ENCODE peak calls at places on chromosomes 13 and 19, in seven cellular contexts. P is MCF 10A, Y is nephron progenitor cell, Q is kidney epithelial cell, N is Ammon's horn, I is GM23248, J is Calu3. L is an unnamed sample.
A peak's percentile ranks its signal among the peaks of the same experiment; 100 is the strongest.

GRCh38 chr13:105642511-105642958 is 892.9 kb downstream of the EFNB2 start:
- DNase-seq in P (no peak), Y (no peak), Q (no peak), N (no peak), I (no peak), J (no peak), L (peak; percentile 52)

GRCh38 chr13:94312511-94313191 is 166.8 kb downstream of the DCT start:
- DNase-seq in P (no peak), Y (peak; percentile 12), Q (no peak), N (peak; percentile 25), I (no peak), J (no peak), L (no peak)

GRCh38 chr19:19747357-19748220 is 14.7 kb upstream of the ZNF14 start:
- DNase-seq in P (no peak), Y (no peak), Q (no peak), N (no peak), I (no peak), J (no peak), L (no peak)

GRCh38 chr19:18685597-18686164 is 2.2 kb downstream of the CRTC1 start:
- DNase-seq in P (no peak), Y (no peak), Q (no peak), N (no peak), I (peak; percentile 32), J (no peak), L (no peak)

GRCh38 chr13:24161010-24161775 is 673 bp downstream of the SPATA13 start:
- DNase-seq in P (peak; percentile 18), Y (peak; percentile 54), Q (no peak), N (peak; percentile 57), I (peak; percentile 57), J (peak; percentile 38), L (peak; percentile 43)

GRCh38 chr13:99347335-99347878 is 40.2 kb upstream of the GPR183 start:
- DNase-seq in P (no peak), Y (no peak), Q (no peak), N (no peak), I (no peak), J (no peak), L (no peak)

GRCh38 chr19:10995926-10996600 is 35.2 kb downstream of the SMARCA4 start:
- DNase-seq in P (no peak), Y (no peak), Q (no peak), N (no peak), I (no peak), J (no peak), L (no peak)

GRCh38 chr19:30159636-30160035 is 212.5 kb upstream of the ZNF536 start:
- DNase-seq in P (no peak), Y (no peak), Q (no peak), N (no peak), I (no peak), J (no peak), L (no peak)

GRCh38 chr13:36344886-36345437 is 1.2 kb downstream of the SPART start:
- DNase-seq in P (peak; percentile 56), Y (no peak), Q (no peak), N (peak; percentile 31), I (no peak), J (no peak), L (no peak)

GRCh38 chr19:39155114-39155700 is 29.6 kb downstream of the PAK4 start:
- DNase-seq in P (no peak), Y (no peak), Q (no peak), N (no peak), I (no peak), J (peak; percentile 22), L (no peak)

GRCh38 chr13:94154362-94154761 is 325.1 kb downstream of the DCT start:
- DNase-seq in P (peak; percentile 89), Y (no peak), Q (no peak), N (peak; percentile 14), I (peak; percentile 50), J (no peak), L (no peak)

GRCh38 chr19:39499082-39499642 is 415 bp downstream of the DLL3 start:
- DNase-seq in P (no peak), Y (peak; percentile 67), Q (no peak), N (no peak), I (peak; percentile 33), J (peak; percentile 47), L (no peak)

GRCh38 chr13:68923995-68924394 is 1183.6 kb upstream of the ATXN8OS start:
- DNase-seq in P (no peak), Y (no peak), Q (no peak), N (no peak), I (no peak), J (no peak), L (no peak)

GRCh38 chr13:48533986-48534600 is 1.2 kb upstream of the RCBTB2 start:
- DNase-seq in P (no peak), Y (no peak), Q (no peak), N (no peak), I (no peak), J (no peak), L (no peak)

GRCh38 chr13:73695325-73695724 is 438.9 kb downstream of the KLF12 start:
- DNase-seq in P (no peak), Y (no peak), Q (no peak), N (no peak), I (no peak), J (no peak), L (no peak)

GRCh38 chr19:13127051-13127450 is 9.0 kb downstream of the NACC1 start:
- DNase-seq in P (no peak), Y (no peak), Q (no peak), N (no peak), I (peak; percentile 74), J (no peak), L (no peak)

GRCh38 chr13:44350775-44351504 is 22.7 kb upstream of the SERP2 start:
- DNase-seq in P (no peak), Y (no peak), Q (no peak), N (no peak), I (no peak), J (no peak), L (no peak)

GRCh38 chr19:2663920-2664571 is 38.4 kb downstream of the GNG7 start:
- DNase-seq in P (no peak), Y (no peak), Q (no peak), N (peak; percentile 71), I (no peak), J (no peak), L (no peak)

GRCh38 chr13:93116809-93117208 is 109.8 kb upstream of the GPC6 start:
- DNase-seq in P (peak; percentile 3), Y (no peak), Q (no peak), N (no peak), I (no peak), J (no peak), L (no peak)

GRCh38 chr13:101875717-101876393 is 423.4 kb downstream of the ITGBL1 start:
- DNase-seq in P (peak; percentile 75), Y (no peak), Q (peak; percentile 71), N (peak; percentile 31), I (peak; percentile 12), J (peak; percentile 53), L (peak; percentile 47)

GRCh38 chr13:114319441-114319871 is 5.2 kb downstream of the CHAMP1 start:
- DNase-seq in P (peak; percentile 4), Y (no peak), Q (no peak), N (no peak), I (peak; percentile 86), J (no peak), L (peak; percentile 50)

GRCh38 chr13:109009756-109010155 is 380.3 kb downstream of the MYO16 start:
- DNase-seq in P (no peak), Y (no peak), Q (no peak), N (no peak), I (no peak), J (no peak), L (no peak)

GRCh38 chr13:77171451-77171850 is 144.5 kb upstream of the FBXL3 start:
- DNase-seq in P (no peak), Y (no peak), Q (no peak), N (no peak), I (no peak), J (no peak), L (no peak)

GRCh38 chr19:11179716-11180297 is 17.5 kb downstream of the KANK2 start:
- DNase-seq in P (no peak), Y (no peak), Q (no peak), N (no peak), I (no peak), J (no peak), L (peak; percentile 72)

GRCh38 chr13:68124437-68125086 is 894.4 kb upstream of the PCDH9 start:
- DNase-seq in P (no peak), Y (no peak), Q (no peak), N (no peak), I (no peak), J (no peak), L (no peak)

GRCh38 chr13:114208134-114208533 is 26.6 kb upstream of the CDC16 start:
- DNase-seq in P (no peak), Y (no peak), Q (no peak), N (no peak), I (no peak), J (no peak), L (no peak)

GRCh38 chr13:48112896-48113525 is 18.1 kb upstream of the MED4 start:
- DNase-seq in P (no peak), Y (no peak), Q (no peak), N (no peak), I (peak; percentile 32), J (no peak), L (no peak)

GRCh38 chr19:2259331-2259730 is 3.1 kb upstream of the JSRP1 start:
- DNase-seq in P (peak; percentile 64), Y (no peak), Q (no peak), N (no peak), I (peak; percentile 44), J (no peak), L (no peak)

GRCh38 chr19:755063-755462 is 4.2 kb downstream of the MISP start:
- DNase-seq in P (no peak), Y (no peak), Q (no peak), N (no peak), I (no peak), J (no peak), L (no peak)

GRCh38 chr19:33629826-33630375 is 8.1 kb downstream of the CHST8 start:
- DNase-seq in P (no peak), Y (no peak), Q (no peak), N (no peak), I (peak; percentile 14), J (no peak), L (no peak)

GRCh38 chr19:23946569-23946968 is 31.9 kb downstream of the ZNF726 start:
- DNase-seq in P (no peak), Y (no peak), Q (no peak), N (no peak), I (no peak), J (no peak), L (no peak)

GRCh38 chr13:93450226-93450625 is 223.6 kb downstream of the GPC6 start:
- DNase-seq in P (peak; percentile 40), Y (no peak), Q (peak; percentile 14), N (no peak), I (peak; percentile 54), J (no peak), L (no peak)

GRCh38 chr19:33376931-33377557 is 3.5 kb downstream of the CEBPG start:
- DNase-seq in P (peak; percentile 71), Y (no peak), Q (no peak), N (no peak), I (no peak), J (peak; percentile 33), L (no peak)

L was measured in SJSA1.